ENCODE peak calls at places on chromosomes 13 and 19, in four cellular contexts. P, H, E and A are unnamed samples.

GRCh38 chr19:33374406-33374703 is 846 bp downstream of the CEBPG start:
- DNase-seq in P (no peak), H (no peak), E (peak; percentile 32), A (peak; percentile 44)

GRCh38 chr19:13788991-13789390 is 6.3 kb upstream of the ZSWIM4 start:
- DNase-seq in P (no peak), H (no peak), E (peak; percentile 51), A (peak; percentile 97)

GRCh38 chr13:27128825-27129627 is 42.6 kb downstream of the USP12 start:
- DNase-seq in P (no peak), H (no peak), E (no peak), A (no peak)

GRCh38 chr13:48155850-48156249 is 60.9 kb upstream of the MED4 start:
- DNase-seq in P (no peak), H (no peak), E (peak; percentile 33), A (peak; percentile 45)

GRCh38 chr13:22812793-22813192 is 368.0 kb upstream of the SGCG start:
- DNase-seq in P (no peak), H (no peak), E (no peak), A (no peak)

GRCh38 chr13:113977976-113978375 is 4.1 kb upstream of the C13orf46 start:
- DNase-seq in P (no peak), H (no peak), E (no peak), A (no peak)

GRCh38 chr19:41367848-41368301 is 3.9 kb upstream of the B9D2 start:
- DNase-seq in P (no peak), H (no peak), E (peak; percentile 63), A (peak; percentile 95)

GRCh38 chr13:48496271-48496670 is 36.6 kb downstream of the RCBTB2 start:
- DNase-seq in P (no peak), H (no peak), E (no peak), A (no peak)

GRCh38 chr13:94661396-94661795 is 50.9 kb downstream of the SOX21 start:
- DNase-seq in P (no peak), H (no peak), E (no peak), A (no peak)

GRCh38 chr19:12880551-12881171 is 588 bp downstream of the DNASE2 start:
- DNase-seq in P (no peak), H (no peak), E (peak; percentile 50), A (no peak)

GRCh38 chr19:37979547-37980082 is 72.6 kb downstream of the SIPA1L3 start:
- DNase-seq in P (no peak), H (no peak), E (no peak), A (no peak)

GRCh38 chr19:3919793-3920192 is 13.1 kb upstream of the NMRK2 start:
- DNase-seq in P (no peak), H (no peak), E (no peak), A (no peak)

GRCh38 chr19:1736916-1737315 is 16.4 kb upstream of the ONECUT3 start:
- DNase-seq in P (no peak), H (no peak), E (no peak), A (no peak)

GRCh38 chr19:48900477-48901452 is 653 bp downstream of the NUCB1 start:
- DNase-seq in P (no peak), H (no peak), E (peak; percentile 57), A (peak; percentile 46)

GRCh38 chr19:49017666-49018351 is 918 bp upstream of the LHB start:
- DNase-seq in P (no peak), H (peak; percentile 15), E (peak; percentile 89), A (peak; percentile 50)

GRCh38 chr13:58318495-58319167 is 687.1 kb downstream of the PCDH17 start:
- DNase-seq in P (no peak), H (no peak), E (no peak), A (no peak)

GRCh38 chr19:38125238-38125637 is 98.8 kb downstream of the DPF1 start:
- DNase-seq in P (no peak), H (no peak), E (no peak), A (no peak)

GRCh38 chr19:33373701-33374405 is at the start of gene CEBPG:
- DNase-seq in P (peak; percentile 8), H (peak; percentile 61), E (peak; percentile 91), A (peak; percentile 77)

GRCh38 chr19:12450817-12451216 is 10.0 kb upstream of the ZNF443 start:
- DNase-seq in P (no peak), H (no peak), E (no peak), A (no peak)

GRCh38 chr13:91381371-91381770 is 17.1 kb upstream of the GPC5 start:
- DNase-seq in P (no peak), H (no peak), E (no peak), A (peak; percentile 5)

GRCh38 chr19:39156230-39156890 is 30.8 kb downstream of the PAK4 start:
- DNase-seq in P (no peak), H (no peak), E (peak; percentile 72), A (peak; percentile 8)

GRCh38 chr13:33146843-33147611 is 130.8 kb downstream of the KL start:
- DNase-seq in P (no peak), H (no peak), E (no peak), A (no peak)

GRCh38 chr19:44740351-44740824 is 8.1 kb upstream of the BCL3 start:
- DNase-seq in P (no peak), H (no peak), E (no peak), A (no peak)

GRCh38 chr13:100833427-100833826 is 158.8 kb upstream of the TMTC4 start:
- DNase-seq in P (no peak), H (no peak), E (no peak), A (no peak)

GRCh38 chr13:40069173-40070044 is 413.9 kb downstream of the COG6 start:
- DNase-seq in P (no peak), H (peak; percentile 83), E (peak; percentile 77), A (peak; percentile 57)

GRCh38 chr13:106311004-106311403 is 224.5 kb downstream of the EFNB2 start:
- DNase-seq in P (no peak), H (no peak), E (no peak), A (no peak)

GRCh38 chr13:112839347-112840105 is 129.5 kb upstream of the MCF2L start:
- DNase-seq in P (no peak), H (no peak), E (peak; percentile 82), A (peak; percentile 91)

GRCh38 chr13:44718467-44718866 is 142.3 kb upstream of the TSC22D1 start:
- DNase-seq in P (no peak), H (no peak), E (no peak), A (no peak)